ENCODE peak calls at places on chromosomes 12 and 14, in four cellular contexts. C, D, X and H are unnamed samples.

GRCh38 chr14:104421401-104421821 is 158.2 kb upstream of the C14orf180 start:
- DNase-seq in C (no peak), D (no peak), X (no peak), H (no peak)

GRCh38 chr12:90974286-90974685 is 19.3 kb upstream of the CCER1 start:
- DNase-seq in C (no peak), D (no peak), X (no peak), H (no peak)

GRCh38 chr12:93902736-93903562 is 225.8 kb downstream of the CRADD start:
- DNase-seq in C (no peak), D (no peak), X (no peak), H (no peak)

GRCh38 chr12:123879691-123880090 is 92.9 kb downstream of the CCDC92 start:
- DNase-seq in C (no peak), D (no peak), X (no peak), H (no peak)

GRCh38 chr12:31267966-31268365 is 58.0 kb downstream of the SINHCAF start:
- DNase-seq in C (no peak), D (no peak), X (no peak), H (no peak)

GRCh38 chr14:65303185-65303901 is 109.2 kb upstream of the FUT8 start:
- DNase-seq in C (peak; percentile 26), D (no peak), X (no peak), H (no peak)

GRCh38 chr12:115481141-115481540 is 796.4 kb downstream of the MED13L start:
- DNase-seq in C (no peak), D (no peak), X (no peak), H (no peak)

GRCh38 chr14:76919811-76920571 is 93.8 kb downstream of the LRRC74A start:
- DNase-seq in C (peak; percentile 67), D (peak; percentile 72), X (no peak), H (peak; percentile 99)

GRCh38 chr12:25151476-25151875 is 43.5 kb downstream of the DNAI7 start:
- DNase-seq in C (peak; percentile 30), D (peak; percentile 84), X (no peak), H (no peak)

GRCh38 chr12:26823391-26823790 is 9.6 kb downstream of the ITPR2 start:
- DNase-seq in C (no peak), D (no peak), X (no peak), H (no peak)

GRCh38 chr12:66011731-66012130 is 118.8 kb downstream of the LLPH start:
- DNase-seq in C (no peak), D (peak; percentile 33), X (no peak), H (no peak)

GRCh38 chr12:2017724-2018337 is 13.6 kb upstream of the DCP1B start:
- DNase-seq in C (no peak), D (peak; percentile 79), X (no peak), H (no peak)

GRCh38 chr12:82857911-82858533 is 171.3 kb downstream of the TMTC2 start:
- DNase-seq in C (peak; percentile 35), D (peak; percentile 85), X (no peak), H (no peak)

GRCh38 chr14:69360438-69361108 is 37.5 kb downstream of the ERH start:
- DNase-seq in C (no peak), D (no peak), X (no peak), H (no peak)

GRCh38 chr14:95331708-95332408 is 12.2 kb upstream of the CLMN start:
- DNase-seq in C (no peak), D (no peak), X (no peak), H (no peak)

GRCh38 chr14:76774471-76775158 is 13.3 kb downstream of the VASH1 start:
- DNase-seq in C (no peak), D (no peak), X (no peak), H (no peak)

GRCh38 chr14:89921896-89922548 is 32.5 kb downstream of the EFCAB11 start:
- DNase-seq in C (no peak), D (no peak), X (no peak), H (no peak)

GRCh38 chr12:75717902-75718301 is 206.5 kb upstream of the KRR1 start:
- DNase-seq in C (no peak), D (no peak), X (no peak), H (no peak)

GRCh38 chr14:95156153-95156764 is 1.1 kb downstream of the DICER1 start:
- DNase-seq in C (no peak), D (peak; percentile 38), X (no peak), H (no peak)

GRCh38 chr14:97187916-97188315 is 390.7 kb downstream of the VRK1 start:
- DNase-seq in C (no peak), D (no peak), X (no peak), H (no peak)

GRCh38 chr14:61607570-61608244 is 87.6 kb upstream of the HIF1A start:
- DNase-seq in C (peak; percentile 46), D (no peak), X (no peak), H (no peak)

GRCh38 chr14:92501891-92502351 is 11.7 kb upstream of the RIN3 start:
- DNase-seq in C (no peak), D (no peak), X (no peak), H (no peak)

GRCh38 chr12:108647199-108647935 is 13.7 kb upstream of the SELPLG start:
- DNase-seq in C (peak; percentile 41), D (no peak), X (no peak), H (no peak)

GRCh38 chr12:64781374-64782029 is 22.3 kb upstream of the GNS start:
- DNase-seq in C (peak; percentile 53), D (peak; percentile 36), X (no peak), H (no peak)

GRCh38 chr14:105475269-105475915 is 771 bp downstream of the CRIP2 start:
- DNase-seq in C (peak; percentile 44), D (peak; percentile 77), X (no peak), H (no peak)

GRCh38 chr12:94622475-94622874 is 27.9 kb downstream of the TMCC3 start:
- DNase-seq in C (no peak), D (peak; percentile 93), X (no peak), H (no peak)

GRCh38 chr12:81835783-81836182 is 76.6 kb upstream of the PPFIA2 start:
- DNase-seq in C (no peak), D (no peak), X (no peak), H (no peak)

GRCh38 chr14:87161502-87161901 is 831.5 kb downstream of the GALC start:
- DNase-seq in C (no peak), D (no peak), X (no peak), H (no peak)

GRCh38 chr12:54046809-54047159 is 6.9 kb upstream of the HOXC4 start:
- DNase-seq in C (no peak), D (no peak), X (no peak), H (no peak)
- TF ChIP-seq EZH2 in C (no peak), D (no peak), X (no peak), H (no peak)

GRCh38 chr14:64210211-64210610 is 84.0 kb downstream of the ESR2 start:
- DNase-seq in C (no peak), D (no peak), X (no peak), H (no peak)

GRCh38 chr14:64208261-64208660 is 85.9 kb downstream of the ESR2 start:
- DNase-seq in C (no peak), D (no peak), X (no peak), H (no peak)

GRCh38 chr14:64208981-64209380 is 85.2 kb downstream of the ESR2 start:
- DNase-seq in C (no peak), D (no peak), X (no peak), H (no peak)

GRCh38 chr14:64212666-64213065 is 81.5 kb downstream of the ESR2 start:
- DNase-seq in C (no peak), D (peak; percentile 13), X (no peak), H (no peak)

DNA sequence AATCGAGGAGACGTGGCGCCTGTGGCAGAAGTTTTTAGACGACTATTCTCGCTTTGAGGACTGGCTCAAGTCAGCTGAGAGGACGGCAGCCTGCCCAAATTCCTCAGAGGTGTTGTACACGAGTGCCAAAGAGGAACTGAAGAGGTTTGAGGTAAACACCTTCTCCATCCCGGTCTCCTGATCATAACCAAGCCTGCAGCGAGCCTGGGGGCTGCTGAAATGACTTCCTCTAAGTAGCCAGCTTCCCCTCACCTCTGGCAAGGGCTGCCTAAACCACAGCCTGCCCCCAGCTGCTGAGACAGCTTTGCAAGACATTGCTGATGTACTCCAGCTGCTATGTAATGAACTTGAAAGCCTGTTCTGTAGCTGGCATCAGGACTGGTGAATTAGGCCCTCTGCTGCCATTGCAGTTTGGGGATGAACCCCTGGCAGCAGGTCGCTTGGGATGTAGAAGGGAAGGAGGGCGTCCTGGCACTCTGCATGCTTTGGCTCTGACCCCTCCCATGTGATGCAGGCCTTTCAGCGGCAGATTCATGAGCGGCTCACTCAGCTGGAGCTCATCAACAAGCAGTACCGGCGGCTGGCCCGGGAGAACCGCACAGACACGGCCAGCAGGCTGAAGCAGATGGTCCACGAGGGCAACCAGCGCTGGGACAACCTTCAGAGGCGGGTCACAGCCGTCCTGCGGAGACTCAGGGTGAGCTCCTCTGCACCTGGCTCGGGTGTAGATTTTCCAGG is 84.6 kb downstream of the ESR2 start:
- DNase-seq in C (no peak), D (no peak), X (no peak), H (no peak)
- H3K27ac ChIP-seq in C (no peak overlapping the region), D (no peak overlapping the region), X (no peak overlapping the region), H (no peak overlapping the region)

GRCh38 chr12:11598900-11599299 is 50.6 kb upstream of the ETV6 start:
- DNase-seq in C (no peak), D (no peak), X (no peak), H (no peak)

GRCh38 chr12:11601647-11602046 is 47.8 kb upstream of the ETV6 start:
- DNase-seq in C (no peak), D (no peak), X (no peak), H (no peak)

GRCh38 chr12:11595080-11595479 is 54.4 kb upstream of the ETV6 start:
- DNase-seq in C (no peak), D (no peak), X (no peak), H (no peak)

GRCh38 chr12:11600199-11600598 is 49.3 kb upstream of the ETV6 start:
- DNase-seq in C (no peak), D (no peak), X (no peak), H (peak; percentile 47)
- TF ChIP-seq POLR2AphosphoS5 in C (no peak), D (no peak), X (no peak), H (peak; percentile 39)

DNA sequence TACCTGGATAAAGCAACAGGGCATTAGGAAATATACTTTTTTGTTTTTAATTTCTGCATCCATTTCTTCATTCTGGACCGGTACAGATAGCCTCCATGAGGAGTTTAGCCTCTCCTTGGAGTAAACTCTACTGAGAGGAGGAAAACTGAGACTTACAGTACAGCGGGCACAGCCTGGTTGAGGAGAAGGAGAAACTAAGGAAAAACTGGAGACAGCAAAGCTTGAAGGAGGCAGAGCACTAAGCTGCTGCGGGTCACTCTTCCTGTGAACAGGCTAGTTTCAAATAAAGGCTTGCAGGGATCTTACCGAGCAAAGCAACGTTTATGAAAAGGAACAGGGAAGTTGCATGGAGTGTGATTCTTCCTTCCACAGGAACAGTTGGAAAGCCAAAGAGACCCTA is 362 bp upstream of the SSTR1 start:
- DNase-seq in C (no peak), D (peak; percentile 46), X (no peak), H (no peak)
- TF ChIP-seq EZH2 in C (no peak), D (no peak), X (no peak), H (no peak)

DNA sequence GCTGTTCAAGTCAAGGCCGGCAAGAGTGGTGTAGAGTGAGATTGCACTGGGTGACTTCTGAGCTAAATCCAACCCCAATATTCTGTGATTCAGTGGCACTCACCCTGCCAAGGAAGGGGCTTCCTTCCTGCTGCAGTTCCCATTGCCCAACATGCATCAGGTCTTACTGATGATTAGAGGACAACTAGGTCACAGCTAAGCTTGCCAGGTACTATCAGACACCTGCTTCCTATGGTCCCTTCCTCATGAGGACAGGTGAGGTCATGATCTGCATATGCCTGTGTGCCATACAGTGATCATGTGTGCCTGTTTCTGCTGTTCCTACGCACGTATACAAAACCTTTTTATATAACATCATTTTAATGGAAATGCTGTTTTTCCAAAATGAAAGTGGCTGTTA is 1.7 kb upstream of the CTDSP2 start:
- DNase-seq in C (no peak), D (no peak), X (no peak), H (no peak)
- H3K27ac ChIP-seq in C (no peak overlapping the region), D (no peak overlapping the region), X (no peak overlapping the region), H (no peak overlapping the region)

GRCh38 chr14:78005325-78005724 is 164.8 kb upstream of the NRXN3 start:
- DNase-seq in C (no peak), D (no peak), X (no peak), H (no peak)
- TF ChIP-seq POLR2AphosphoS5 in C (no peak), D (no peak), X (no peak), H (no peak)